ENCODE peak calls at places on chromosomes 7 and 10, in seven cellular contexts. V is HepG2, P is SK-N-SH, L is HCT116, R is Panc1, A is H1, C is GM12878. K is an unnamed sample.

GRCh38 chr7:75993689-75994387 is 557 bp downstream of the TMEM120A start:
- DNase-seq in V (peak; percentile 90), A (peak; percentile 85), L (no peak), C (no peak), R (no peak), P (peak; percentile 96), K (peak; percentile 81)

GRCh38 chr7:108067844-108068243 is 62.3 kb downstream of the LAMB4 start:
- DNase-seq in C (no peak), L (no peak), V (no peak), P (no peak), A (no peak), R (no peak), K (no peak)

GRCh38 chr10:123685260-123685659 is 19.1 kb downstream of the GPR26 start:
- DNase-seq in P (peak; percentile 28), L (no peak), A (no peak), V (no peak), R (no peak), C (no peak), K (no peak)

GRCh38 chr10:109205929-109206585 is 717.3 kb downstream of the XPNPEP1 start:
- DNase-seq in V (no peak), P (no peak), R (peak; percentile 13), C (no peak), L (no peak), A (no peak), K (no peak)

GRCh38 chr7:155254018-155254417 is 43.7 kb upstream of the INSIG1 start:
- DNase-seq in P (no peak), R (no peak), V (no peak), A (no peak), L (no peak), C (no peak), K (no peak)

GRCh38 chr10:11830836-11831519 is 7.8 kb downstream of the PROSER2 start:
- DNase-seq in L (no peak), P (no peak), C (no peak), R (no peak), V (no peak), A (no peak), K (no peak)

GRCh38 chr10:48455392-48456151 is 149.1 kb downstream of the MAPK8 start:
- DNase-seq in R (no peak), L (no peak), V (no peak), C (no peak), A (peak; percentile 44), P (no peak), K (no peak)

GRCh38 chr10:104694074-104694473 is 53.0 kb downstream of the SORCS3 start:
- DNase-seq in L (no peak), A (no peak), C (no peak), R (no peak), P (no peak), V (no peak), K (no peak)

GRCh38 chr10:57096044-57096443 is 735.0 kb upstream of the ZWINT start:
- DNase-seq in P (no peak), A (no peak), L (no peak), R (no peak), C (no peak), V (no peak), K (no peak)

GRCh38 chr7:1930381-1931065 is 260.4 kb downstream of the ELFN1 start:
- DNase-seq in C (no peak), L (no peak), R (no peak), V (no peak), A (no peak), P (no peak), K (no peak)

GRCh38 chr10:80443531-80443974 is 10.6 kb upstream of the TSPAN14 start:
- DNase-seq in A (no peak), L (no peak), C (no peak), P (peak; percentile 75), V (peak; percentile 41), R (no peak), K (peak; percentile 43)

GRCh38 chr7:101294039-101294831 is 27.4 kb downstream of the IFT22 start:
- DNase-seq in R (no peak), P (no peak), A (peak; percentile 82), C (no peak), V (no peak), L (no peak), K (no peak)

GRCh38 chr7:139682136-139683013 is 95.4 kb downstream of the HIPK2 start:
- DNase-seq in P (no peak), L (peak; percentile 61), R (peak; percentile 77), A (no peak), V (peak; percentile 61), C (no peak), K (no peak)

GRCh38 chr10:77406764-77407430 is 230.7 kb downstream of the KCNMA1 start:
- DNase-seq in A (no peak), L (no peak), R (no peak), C (no peak), P (no peak), V (no peak), K (no peak)

GRCh38 chr10:117075064-117075463 is 63.0 kb downstream of the VAX1 start:
- DNase-seq in P (no peak), A (no peak), C (no peak), V (no peak), R (no peak), L (no peak), K (no peak)

GRCh38 chr7:87220026-87220733 is 648 bp upstream of the TMEM243 start:
- DNase-seq in P (peak; percentile 97), L (peak; percentile 61), V (peak; percentile 50), A (peak; percentile 88), R (no peak), C (no peak), K (peak; percentile 62)

GRCh38 chr10:56537984-56538383 is 176.9 kb upstream of the ZWINT start:
- DNase-seq in A (no peak), V (peak; percentile 1), L (no peak), R (peak; percentile 54), C (no peak), P (no peak), K (no peak)

GRCh38 chr7:33698692-33699128 is 206.6 kb upstream of the BMPER start:
- DNase-seq in P (no peak), R (no peak), A (no peak), L (no peak), V (peak; percentile 82), C (no peak), K (no peak)

GRCh38 chr7:33694006-33694405 is 211.3 kb upstream of the BMPER start:
- DNase-seq in P (no peak), A (no peak), V (no peak), R (no peak), C (no peak), L (no peak), K (no peak)

GRCh38 chr7:33687601-33688000 is 217.7 kb upstream of the BMPER start:
- DNase-seq in C (no peak), L (no peak), R (no peak), P (no peak), A (no peak), V (no peak), K (no peak)

GRCh38 chr7:33698006-33698405 is 207.3 kb upstream of the BMPER start:
- DNase-seq in R (no peak), L (no peak), C (no peak), V (no peak), P (no peak), A (no peak), K (no peak)

DNA sequence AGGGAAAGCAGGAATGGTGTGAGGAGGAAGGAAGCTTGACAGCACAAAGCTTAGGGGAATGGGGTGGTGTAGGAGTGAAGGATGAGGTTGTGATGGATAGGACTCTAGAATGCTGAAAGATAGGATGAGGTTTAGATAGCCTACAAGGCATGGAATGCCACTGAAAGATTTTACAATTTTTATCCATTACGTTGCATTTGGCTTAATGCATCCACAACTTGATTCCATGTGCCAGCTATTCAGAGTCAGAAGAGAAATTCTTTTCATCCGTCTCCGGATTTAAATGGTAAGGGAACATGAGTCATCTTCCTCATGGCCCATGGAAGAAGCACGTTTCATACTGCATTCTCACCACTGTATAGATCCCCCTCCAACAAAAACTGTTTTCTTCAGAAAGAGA is 212.4 kb upstream of the BMPER start:
- DNase-seq in L (no peak), A (no peak), V (no peak), P (no peak), C (no peak), R (no peak), K (no peak)
- TF ChIP-seq SIN3A in L (no peak), A (no peak), V (no peak), P (no peak), C (no peak), R (no peak), K (no peak)

DNA sequence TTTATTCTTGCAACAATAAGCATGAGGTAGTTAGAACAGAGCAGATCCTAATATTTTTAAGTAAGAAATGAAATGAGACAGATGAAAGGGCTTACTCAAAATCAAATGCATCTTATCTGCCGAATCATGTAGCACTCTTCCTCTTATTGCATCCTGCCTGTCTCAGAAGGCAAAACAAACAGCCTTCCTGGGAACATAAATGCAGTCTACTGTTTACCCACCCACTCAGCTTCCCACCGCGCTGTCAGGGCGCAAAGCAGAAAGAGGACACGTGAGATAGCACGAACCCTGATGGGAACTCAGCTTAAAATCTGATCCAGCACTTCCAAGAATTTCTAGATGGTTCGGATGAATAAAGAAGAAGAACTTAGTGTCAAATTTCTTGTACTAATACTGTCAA is 114.4 kb upstream of the CDK1 start:
- DNase-seq in P (no peak), A (no peak), L (no peak), R (no peak), C (no peak), V (peak; percentile 6), K (peak; percentile 29)
- TF ChIP-seq SIN3A in P (no peak), A (no peak), L (no peak), R (no peak), C (no peak), V (no peak), K (no peak)

DNA sequence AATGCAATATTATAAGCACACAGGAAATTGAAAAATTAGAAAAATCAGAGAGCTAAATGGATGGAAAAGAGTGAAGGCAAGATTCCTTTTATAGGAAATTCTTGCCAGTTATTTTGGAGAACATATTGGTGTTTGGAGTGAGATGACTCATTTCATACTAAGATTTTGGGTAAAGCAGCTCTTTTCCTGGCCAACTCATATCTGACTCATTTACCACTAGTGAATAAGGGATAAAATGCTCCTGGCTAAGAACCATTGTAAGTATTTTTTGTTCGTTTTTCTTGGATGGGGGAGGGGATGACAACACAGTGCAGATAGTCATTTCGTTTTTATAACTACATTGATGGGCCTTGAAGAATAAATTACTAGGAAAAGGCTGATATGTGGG is 139.3 kb downstream of the TWIST1 start:
- DNase-seq in A (no peak), R (no peak), P (no peak), C (no peak), V (no peak), L (peak; percentile 43), K (no peak)
- TF ChIP-seq SIN3A in A (no peak), R (no peak), P (no peak), C (no peak), V (no peak), L (peak; percentile 22), K (no peak)

GRCh38 chr10:70913546-70914240 is 25.3 kb upstream of the PCBD1 start:
- DNase-seq in R (no peak), V (no peak), L (no peak), P (peak; percentile 27), C (no peak), A (no peak), K (no peak)

GRCh38 chr10:70914316-70914864 is 26.0 kb upstream of the PCBD1 start:
- DNase-seq in P (no peak), V (no peak), C (no peak), A (no peak), R (no peak), L (no peak), K (no peak)

GRCh38 chr10:70915206-70915605 is 26.8 kb upstream of the PCBD1 start:
- DNase-seq in C (no peak), R (no peak), A (no peak), V (no peak), L (no peak), P (no peak), K (no peak)

GRCh38 chr10:70910486-70911350 is 22.4 kb upstream of the PCBD1 start:
- DNase-seq in R (no peak), V (no peak), C (no peak), P (peak; percentile 8), L (no peak), A (no peak), K (no peak)

GRCh38 chr10:70912556-70912955 is 24.2 kb upstream of the PCBD1 start:
- DNase-seq in R (no peak), A (no peak), L (no peak), C (no peak), V (no peak), P (peak; percentile 6), K (no peak)
- TF ChIP-seq SIN3A in R (no peak), A (no peak), L (no peak), C (no peak), V (no peak), P (no peak), K (no peak)

K was measured in K562.